ENCODE peak calls at places on chromosomes 7 and 10, in ten cellular contexts. G is EH; Z is CD4-positive, alpha-beta T cell; U is hypothalamus; W is astrocyte of the spinal cord; Q is Panc1; J is NAMALWA; M is NCI-H2107; I is stimulated activated CD8-positive, alpha-beta memory T cell treated with anti-CD3 and anti-CD28 coated beads, Interleukin-15, amount 100 ng/mL, for 4 hours; V is A549. C is an unnamed sample.

GRCh38 chr10:132289439-132289838 is 18.3 kb downstream of the STK32C start:
- DNase-seq in G (no peak), Z (no peak), U (no peak), W (no peak), Q (no peak), J (no peak), M (no peak), I (no peak), V (no peak), C (no peak)

GRCh38 chr10:50501478-50501877 is 122.3 kb downstream of the SGMS1 start:
- DNase-seq in G (peak; percentile 38), Z (no peak), U (no peak), W (peak; percentile 37), Q (no peak), J (no peak), M (no peak), I (no peak), V (peak; percentile 34), C (no peak)

GRCh38 chr10:11339013-11339412 is 272.4 kb downstream of the USP6NL start:
- DNase-seq in G (no peak), Z (no peak), U (no peak), W (no peak), Q (no peak), J (no peak), M (no peak), I (no peak), V (no peak), C (no peak)

GRCh38 chr10:31011660-31012022 is 20.0 kb downstream of the ZNF438 start:
- DNase-seq in G (peak; percentile 61), Z (no peak), U (no peak), W (no peak), Q (no peak), J (no peak), M (no peak), I (no peak), V (no peak), C (no peak)

GRCh38 chr7:50531928-50532327 is 33.3 kb downstream of the DDC start:
- DNase-seq in G (no peak), Z (no peak), U (no peak), W (peak; percentile 33), Q (no peak), J (no peak), M (no peak), I (no peak), V (no peak), C (no peak)

GRCh38 chr7:75653651-75654050 is 85.1 kb downstream of the HIP1 start:
- DNase-seq in G (no peak), Z (no peak), U (no peak), W (no peak), Q (no peak), J (no peak), M (no peak), I (no peak), V (no peak), C (no peak)

GRCh38 chr10:112953075-112953501 is 3.0 kb downstream of the TCF7L2 start:
- DNase-seq in G (peak; percentile 53), Z (no peak), U (peak; percentile 34), W (peak; percentile 50), Q (no peak), J (no peak), M (no peak), I (no peak), V (no peak), C (no peak)

GRCh38 chr10:116049158-116049557 is 223.8 kb downstream of the GFRA1 start:
- DNase-seq in G (peak; percentile 12), Z (no peak), U (no peak), W (no peak), Q (no peak), J (peak; percentile 3), M (no peak), I (no peak), V (no peak), C (no peak)

GRCh38 chr7:17234398-17235021 is 63.9 kb upstream of the AHR start:
- DNase-seq in G (peak; percentile 95), Z (peak; percentile 28), U (no peak), W (peak; percentile 96), Q (peak; percentile 94), J (peak; percentile 44), M (no peak), I (peak; percentile 22), V (peak; percentile 87), C (no peak)

GRCh38 chr10:79025113-79025832 is 43.5 kb upstream of the ZMIZ1 start:
- DNase-seq in G (no peak), Z (peak; percentile 31), U (no peak), W (no peak), Q (no peak), J (no peak), M (peak; percentile 7), I (peak; percentile 39), V (no peak), C (peak; percentile 72)

GRCh38 chr7:86904949-86905834 is 154.3 kb downstream of the ELAPOR2 start:
- DNase-seq in G (peak; percentile 35), Z (no peak), U (peak; percentile 10), W (peak; percentile 24), Q (no peak), J (peak; percentile 61), M (no peak), I (no peak), V (peak; percentile 42), C (no peak)

GRCh38 chr10:80158598-80159127 is 26.1 kb downstream of the PLAC9 start:
- DNase-seq in G (peak; percentile 99), Z (no peak), U (no peak), W (peak; percentile 97), Q (peak; percentile 92), J (no peak), M (no peak), I (no peak), V (peak; percentile 81), C (no peak)

GRCh38 chr10:26806557-26806956 is 54.2 kb downstream of the ABI1 start:
- DNase-seq in G (no peak), Z (no peak), U (no peak), W (no peak), Q (no peak), J (no peak), M (no peak), I (no peak), V (no peak), C (no peak)

GRCh38 chr7:75920431-75921161 is 5.6 kb downstream of the POR start:
- DNase-seq in G (peak; percentile 35), Z (peak; percentile 41), U (no peak), W (no peak), Q (no peak), J (no peak), M (no peak), I (no peak), V (no peak), C (no peak)

GRCh38 chr7:2483495-2483894 is 7.3 kb upstream of the GRIFIN start:
- DNase-seq in G (no peak), Z (no peak), U (no peak), W (no peak), Q (no peak), J (no peak), M (no peak), I (no peak), V (no peak), C (no peak)

GRCh38 chr10:100788027-100788900 is 42.9 kb downstream of the PAX2 start:
- DNase-seq in G (no peak), Z (no peak), U (no peak), W (no peak), Q (no peak), J (no peak), M (no peak), I (no peak), V (no peak), C (no peak)

GRCh38 chr10:124231188-124232135 is 138.1 kb upstream of the CHST15 start:
- DNase-seq in G (no peak), Z (no peak), U (no peak), W (no peak), Q (no peak), J (peak; percentile 85), M (no peak), I (no peak), V (no peak), C (no peak)

GRCh38 chr10:52597189-52597863 is 175.3 kb downstream of the MBL2 start:
- DNase-seq in G (peak; percentile 17), Z (no peak), U (no peak), W (no peak), Q (no peak), J (no peak), M (no peak), I (no peak), V (no peak), C (no peak)

GRCh38 chr7:151204383-151205032 is 5.8 kb downstream of the H2BK1 start:
- DNase-seq in G (no peak), Z (no peak), U (no peak), W (no peak), Q (no peak), J (no peak), M (no peak), I (no peak), V (no peak), C (no peak)

GRCh38 chr10:43205681-43206390 is 61.0 kb downstream of the RASGEF1A start:
- DNase-seq in G (no peak), Z (no peak), U (no peak), W (no peak), Q (no peak), J (no peak), M (no peak), I (no peak), V (no peak), C (no peak)

GRCh38 chr7:105685099-105685609 is 103.9 kb upstream of the EFCAB10 start:
- DNase-seq in G (peak; percentile 5), Z (no peak), U (no peak), W (no peak), Q (no peak), J (no peak), M (no peak), I (no peak), V (no peak), C (no peak)

GRCh38 chr10:62900829-62901571 is 84.8 kb upstream of the EGR2 start:
- DNase-seq in G (no peak), Z (no peak), U (no peak), W (no peak), Q (no peak), J (no peak), M (no peak), I (no peak), V (no peak), C (no peak)

GRCh38 chr10:132479024-132479602 is 58.5 kb upstream of the INPP5A start:
- DNase-seq in G (peak; percentile 58), Z (no peak), U (no peak), W (no peak), Q (no peak), J (no peak), M (no peak), I (no peak), V (no peak), C (no peak)

GRCh38 chr10:129417164-129417563 is 49.9 kb upstream of the MGMT start:
- DNase-seq in G (peak; percentile 1), Z (no peak), U (no peak), W (no peak), Q (no peak), J (no peak), M (no peak), I (no peak), V (no peak), C (no peak)

GRCh38 chr10:36188054-36188453 is 546.0 kb upstream of the FZD8 start:
- DNase-seq in G (no peak), Z (no peak), U (no peak), W (peak; percentile 2), Q (no peak), J (no peak), M (no peak), I (no peak), V (no peak), C (no peak)

GRCh38 chr10:6221971-6222751 is 19.4 kb downstream of the PFKFB3 start:
- DNase-seq in G (peak; percentile 77), Z (no peak), U (no peak), W (no peak), Q (no peak), J (no peak), M (no peak), I (no peak), V (no peak), C (no peak)

GRCh38 chr7:78022165-78022564 is 223.6 kb downstream of the PHTF2 start:
- DNase-seq in G (no peak), Z (no peak), U (no peak), W (no peak), Q (no peak), J (no peak), M (no peak), I (no peak), V (no peak), C (no peak)

GRCh38 chr7:91852263-91852741 is 28.2 kb downstream of the MTERF1 start:
- DNase-seq in G (peak; percentile 35), Z (no peak), U (no peak), W (no peak), Q (no peak), J (peak; percentile 62), M (no peak), I (no peak), V (peak; percentile 19), C (no peak)